ENCODE peak calls at places on chromosomes 2 and 18, in six cellular contexts. F, G, J, X, V and I are unnamed samples.

GRCh38 chr18:40371673-40372072 is 1583.4 kb upstream of the PIK3C3 start:
- DNase-seq in X (no peak), V (no peak), J (no peak), G (no peak), F (no peak), I (no peak)

GRCh38 chr2:3344897-3345296 is 32.7 kb downstream of the EIPR1 start:
- DNase-seq in G (no peak), F (no peak), X (no peak), J (no peak), V (no peak), I (no peak)

GRCh38 chr2:128549646-128550260 is 231.1 kb upstream of the HS6ST1 start:
- DNase-seq in J (no peak), F (no peak), V (no peak), X (no peak), G (no peak), I (no peak)

GRCh38 chr2:20169796-20170467 is 55.0 kb downstream of the SDC1 start:
- DNase-seq in V (no peak), G (no peak), X (no peak), F (no peak), J (no peak), I (no peak)

GRCh38 chr2:111898703-111899514 is 502 bp downstream of the MERTK start:
- DNase-seq in J (no peak), X (peak), G (peak), V (no peak), F (no peak), I (no peak)

GRCh38 chr18:6781846-6782245 is 52.3 kb downstream of the ARHGAP28 start:
- DNase-seq in F (no peak), J (no peak), G (no peak), X (no peak), V (no peak), I (no peak)

GRCh38 chr2:168773719-168774521 is 28.5 kb upstream of the NOSTRIN start:
- DNase-seq in J (no peak), F (peak), X (peak), V (peak), G (peak), I (peak)

GRCh38 chr2:234147335-234147861 is 96.9 kb downstream of the SPP2 start:
- DNase-seq in X (no peak), F (no peak), G (no peak), V (no peak), J (peak), I (no peak)

GRCh38 chr2:23988371-23988770 is 21.5 kb upstream of the MFSD2B start:
- DNase-seq in G (no peak), J (no peak), X (no peak), V (peak), F (no peak), I (no peak)

GRCh38 chr2:96554293-96555145 is 18.0 kb downstream of the ARID5A start:
- DNase-seq in X (peak), J (peak), V (peak), F (peak), G (peak), I (peak)

GRCh38 chr2:2840101-2840531 is 509.0 kb upstream of the MYT1L start:
- DNase-seq in X (no peak), F (no peak), G (no peak), V (no peak), J (no peak), I (no peak)

GRCh38 chr18:78069784-78070664 is 820.4 kb downstream of the GALR1 start:
- DNase-seq in J (peak), F (no peak), G (no peak), V (no peak), X (peak), I (no peak)

GRCh38 chr2:60260646-60261296 is 292.7 kb downstream of the BCL11A start:
- DNase-seq in F (no peak), V (no peak), J (no peak), X (no peak), G (no peak), I (no peak)

GRCh38 chr2:8605350-8606065 is 76.3 kb upstream of the ID2 start:
- DNase-seq in J (peak), X (no peak), V (no peak), F (no peak), G (no peak), I (peak)

GRCh38 chr2:33214436-33214835 is 262.0 kb upstream of the RASGRP3 start:
- DNase-seq in V (no peak), J (no peak), X (no peak), F (no peak), G (peak), I (no peak)

GRCh38 chr18:24679062-24679461 is 218.6 kb downstream of the HRH4 start:
- DNase-seq in V (no peak), F (no peak), X (no peak), J (no peak), G (no peak), I (no peak)